ENCODE peak calls at places on chromosomes 1 and 21, in six cellular contexts. E is spleen, G is adrenal gland, M is prostate gland, N is right lobe of liver, U is breast epithelium. D is an unnamed sample.

GRCh38 chr1:107940178-107940577 is 24.8 kb downstream of the VAV3 start:
- DNase-seq in M (no peak), U (no peak), E (no peak), N (no peak), G (no peak), D (no peak)

GRCh38 chr1:109928591-109929111 is 18.0 kb downstream of the CSF1 start:
- DNase-seq in M (no peak), U (peak), E (no peak), G (peak), N (peak), D (peak)

GRCh38 chr1:80656628-80657019 is 1144.1 kb upstream of the ADGRL2 start:
- DNase-seq in E (no peak), N (no peak), G (no peak), U (no peak), M (no peak), D (no peak)

GRCh38 chr1:184037849-184038591 is 492 bp upstream of the COLGALT2 start:
- DNase-seq in G (no peak), M (no peak), N (no peak), U (no peak), E (no peak), D (no peak)

GRCh38 chr1:149936076-149936991 is at the start of gene MTMR11:
- DNase-seq in N (no peak), E (no peak), G (no peak), M (peak), U (peak), D (peak)

GRCh38 chr1:160419150-160419837 is 18.9 kb downstream of the VANGL2 start:
- DNase-seq in E (no peak), N (no peak), U (no peak), G (no peak), M (no peak), D (no peak)

GRCh38 chr1:111140680-111140967 is 601 bp downstream of the CEPT1 start:
- DNase-seq in M (peak), G (peak), E (no peak), N (peak), U (no peak), D (no peak)

GRCh38 chr1:234988536-234988935 is 140.1 kb downstream of the TOMM20 start:
- DNase-seq in M (no peak), E (no peak), N (no peak), G (no peak), U (no peak), D (peak)

GRCh38 chr1:228814091-228814610 is 78.9 kb downstream of the RHOU start:
- DNase-seq in M (no peak), E (no peak), N (no peak), U (no peak), G (no peak), D (no peak)

GRCh38 chr1:112882271-112882744 is 73.7 kb downstream of the SLC16A1 start:
- DNase-seq in U (no peak), N (no peak), G (no peak), M (no peak), E (no peak), D (no peak)

GRCh38 chr21:43911015-43911934 is 46.3 kb downstream of the AGPAT3 start:
- DNase-seq in G (no peak), N (peak), U (no peak), M (no peak), E (no peak), D (peak)

GRCh38 chr1:240091614-240092300 is at the start of gene FMN2:
- DNase-seq in E (no peak), M (no peak), G (no peak), U (no peak), N (no peak), D (peak)

DNA sequence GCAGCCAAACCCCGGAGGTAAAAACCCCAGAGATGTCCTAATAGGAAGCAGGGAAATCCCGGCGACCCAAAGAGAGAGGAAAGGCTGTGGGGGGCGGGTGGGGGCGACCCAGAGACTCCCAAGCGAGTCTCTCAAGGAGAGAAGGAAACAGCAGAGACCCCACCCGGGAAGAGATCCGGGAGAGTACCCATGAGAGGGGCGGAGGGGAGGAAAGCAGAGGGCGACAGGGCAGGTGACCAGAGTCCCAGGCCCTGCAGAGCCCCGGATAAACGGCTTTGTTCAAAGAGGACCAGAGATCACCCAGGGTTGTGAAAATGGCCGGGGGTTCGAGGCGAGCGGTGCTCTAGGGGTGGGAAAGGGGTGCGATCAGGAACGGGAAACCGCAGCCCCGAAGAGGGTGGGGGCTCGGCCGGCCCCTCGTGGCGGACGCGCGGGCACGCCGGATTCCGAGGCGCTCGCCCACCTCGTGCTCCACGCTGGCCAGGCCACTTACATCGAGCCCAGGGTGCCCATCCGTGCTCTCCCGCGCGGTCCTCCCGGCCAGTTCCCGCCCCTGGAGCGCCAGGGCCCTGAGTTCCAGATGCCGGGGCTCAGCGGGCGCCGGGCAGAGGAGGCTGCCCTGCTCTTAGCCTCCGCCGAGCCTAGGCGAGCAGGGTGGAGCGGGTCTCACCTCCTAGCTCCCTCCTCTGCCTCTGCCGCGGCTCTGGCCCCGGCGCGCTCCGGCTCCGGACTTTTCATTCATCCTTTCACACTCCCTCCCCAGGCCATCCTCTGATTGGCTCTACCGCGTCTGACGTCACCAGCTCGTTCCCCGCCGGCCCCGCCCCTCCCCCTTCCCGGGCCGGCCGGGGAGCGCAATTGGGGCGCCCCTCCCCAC is 52.3 kb downstream of the RHBG start:
- DNase-seq in E (peak), N (peak), G (peak), M (peak), U (peak), D (peak)
- TF ChIP-seq POLR2A in E (no peak), N (no peak), G (peak), M (no peak), U (no peak), D (no peak)

GRCh38 chr21:38095220-38095619 is 161.6 kb upstream of the KCNJ15 start:
- DNase-seq in E (no peak), M (no peak), N (no peak), U (no peak), G (no peak), D (no peak)
- TF ChIP-seq POLR2A in E (no peak), M (no peak), N (no peak), U (no peak), G (no peak), D (no peak)

DNA sequence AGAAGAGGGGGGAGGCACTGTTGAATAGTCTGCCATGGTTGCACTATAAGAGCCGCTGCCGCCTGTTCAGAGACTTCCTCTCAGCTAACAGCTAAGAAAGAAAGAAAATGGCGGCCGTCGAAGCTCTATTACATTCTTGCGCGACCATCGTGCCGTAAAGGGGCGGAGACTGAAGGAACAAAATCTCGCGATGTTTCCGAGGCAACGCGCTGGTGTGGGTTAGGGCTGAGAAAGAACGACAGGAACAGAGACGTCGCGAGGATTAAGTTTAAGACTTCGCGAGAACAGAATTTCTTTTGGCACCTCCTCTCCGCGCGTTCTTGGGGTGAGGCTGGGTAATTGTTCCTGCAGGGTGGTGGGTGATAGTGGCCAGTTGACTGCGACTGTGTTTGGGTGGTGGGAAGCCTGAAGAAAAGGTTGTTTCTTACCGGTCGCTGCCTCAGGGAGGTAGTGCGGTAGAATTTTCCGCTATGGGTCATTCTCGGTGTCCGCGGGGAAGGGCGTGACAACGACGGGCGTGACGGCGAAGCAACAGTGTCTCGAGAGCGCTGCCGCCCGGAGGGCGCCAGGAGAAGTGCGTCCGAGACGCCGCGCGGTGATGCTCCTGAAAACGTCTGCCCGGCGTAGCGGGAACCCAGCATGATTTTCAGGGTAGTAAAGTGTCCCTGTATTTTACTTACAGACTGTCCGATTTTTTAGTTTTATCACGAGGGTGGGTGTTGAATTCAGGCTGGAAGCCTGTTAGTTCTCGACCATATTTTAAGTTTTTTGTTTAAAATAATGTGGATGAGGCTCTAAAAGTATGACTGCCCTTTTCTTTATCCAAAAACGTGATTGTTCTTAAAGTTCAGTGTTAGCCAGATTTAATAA is at the start of gene FUBP1:
- DNase-seq in U (peak), M (peak), E (peak), N (peak), G (peak), D (peak)
- TF ChIP-seq POLR2A in U (peak), M (peak), E (peak), N (peak), G (peak), D (peak)

GRCh38 chr1:241640149-241640866 is at the start of the genes CHML and OPN3:
- DNase-seq in E (peak), G (peak), M (peak), U (peak), N (peak), D (peak)
- TF ChIP-seq POLR2A in E (no peak), G (peak), M (peak), U (no peak), N (peak), D (no peak)

GRCh38 chr1:24901791-24902470 is 28.1 kb downstream of the RUNX3 start:
- DNase-seq in M (no peak), N (peak), U (peak), G (no peak), E (no peak), D (no peak)

GRCh38 chr1:24903560-24903954 is 26.5 kb downstream of the RUNX3 start:
- DNase-seq in G (peak), M (no peak), E (peak), U (no peak), N (peak), D (no peak)

GRCh38 chr1:24903955-24904730 is 25.9 kb downstream of the RUNX3 start:
- DNase-seq in N (peak), M (no peak), G (peak), U (no peak), E (peak), D (peak)

GRCh38 chr1:24902471-24902891 is 27.6 kb downstream of the RUNX3 start:
- DNase-seq in U (peak), E (no peak), M (no peak), G (no peak), N (peak), D (no peak)

GRCh38 chr1:24903011-24903461 is 27.0 kb downstream of the RUNX3 start:
- DNase-seq in N (peak), U (no peak), M (no peak), E (peak), G (peak), D (no peak)
- TF ChIP-seq POLR2A in N (no peak), U (no peak), M (no peak), E (no peak), G (no peak), D (no peak)

DNA sequence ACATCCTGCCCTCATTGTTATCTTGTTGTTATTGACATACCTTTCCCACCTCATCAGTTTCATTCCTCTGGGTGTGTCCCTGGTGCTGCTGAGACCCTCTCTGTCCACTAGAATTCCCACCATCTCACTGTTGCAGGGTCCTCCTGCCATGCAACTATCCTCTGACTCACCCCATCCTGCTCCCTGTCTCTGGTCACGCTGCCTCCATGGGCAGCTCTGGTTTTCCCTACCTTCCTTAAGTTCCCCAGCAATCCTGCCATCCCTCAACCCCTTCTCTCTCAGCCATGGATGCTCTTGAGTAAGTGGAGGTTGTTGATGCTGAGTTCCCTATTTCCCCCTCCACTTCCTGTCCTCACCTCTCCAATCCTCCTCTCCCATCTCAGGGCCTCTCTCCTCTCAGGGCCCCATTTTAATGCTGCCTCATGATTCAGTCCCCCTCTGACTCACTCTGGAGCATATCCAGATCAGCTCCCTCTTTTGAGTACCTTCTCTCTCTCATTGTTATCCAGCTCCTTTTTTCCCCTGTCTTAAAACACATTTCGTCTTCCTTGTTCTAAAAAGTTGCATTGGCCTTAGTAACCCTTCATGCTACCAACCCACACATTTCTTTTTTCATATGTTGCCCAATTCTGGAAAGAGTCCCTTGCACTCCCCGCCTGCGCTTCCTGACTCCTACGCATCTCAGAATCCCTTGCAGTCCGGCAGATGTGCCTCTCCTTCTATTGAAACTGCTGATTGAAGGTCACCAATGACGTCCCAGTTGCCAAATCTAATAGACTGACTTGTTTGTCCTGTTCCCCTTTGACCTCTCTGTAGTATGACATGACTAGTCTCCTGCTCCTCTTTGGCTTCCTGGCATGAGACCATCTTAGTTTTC is 92.0 kb downstream of the CNIH3 start:
- DNase-seq in M (no peak), E (no peak), G (peak), U (no peak), N (peak), D (no peak)
- TF ChIP-seq POLR2A in M (no peak), E (no peak), G (no peak), U (no peak), N (no peak), D (no peak)

DNA sequence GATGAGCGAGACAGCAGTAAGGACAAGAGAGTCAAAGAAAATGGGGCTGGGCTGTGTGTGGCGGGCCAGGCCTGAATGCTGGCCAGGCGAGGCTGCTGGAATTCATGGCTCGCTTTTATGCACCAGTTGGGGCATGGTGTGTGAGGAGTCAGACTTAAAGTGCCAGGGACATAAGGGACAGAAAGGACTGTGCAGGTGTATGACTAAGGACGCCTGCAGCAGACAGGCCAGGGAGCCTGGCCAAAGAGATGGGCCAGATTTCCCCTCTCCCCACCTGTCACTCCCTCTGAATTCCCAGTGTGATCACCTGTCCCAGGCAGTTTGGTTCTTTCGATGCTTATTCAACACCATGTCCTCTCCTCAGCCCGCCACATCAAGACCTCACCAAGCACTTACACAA is 16.9 kb upstream of the SMIM12 start:
- DNase-seq in G (no peak), E (no peak), M (no peak), U (no peak), N (no peak), D (no peak)
- TF ChIP-seq POLR2A in G (no peak), E (no peak), M (no peak), U (no peak), N (no peak), D (no peak)

GRCh38 chr1:92485374-92486250 is 1.1 kb downstream of the GFI1 start:
- DNase-seq in E (peak), U (no peak), G (peak), N (peak), M (no peak), D (no peak)

GRCh38 chr1:92486251-92487077 is at the start of gene GFI1:
- DNase-seq in M (no peak), U (no peak), N (peak), E (peak), G (peak), D (no peak)

GRCh38 chr1:92484171-92484471 is 2.6 kb downstream of the GFI1 start:
- DNase-seq in M (no peak), N (no peak), G (no peak), E (peak), U (no peak), D (no peak)

GRCh38 chr1:92483442-92484170 is 3.1 kb downstream of the GFI1 start:
- DNase-seq in G (no peak), U (no peak), M (no peak), E (peak), N (no peak), D (no peak)

GRCh38 chr1:92484472-92485373 is 2.0 kb downstream of the GFI1 start:
- DNase-seq in U (no peak), M (no peak), N (peak), E (peak), G (peak), D (no peak)
- TF ChIP-seq POLR2A in U (no peak), M (no peak), N (no peak), E (no peak), G (no peak), D (no peak)

GRCh38 chr21:46340998-46341397 is 17.0 kb downstream of the PCNT start:
- DNase-seq in G (no peak), M (no peak), N (no peak), U (no peak), E (no peak), D (no peak)
- TF ChIP-seq POLR2A in G (no peak), M (no peak), N (no peak), U (no peak), E (no peak), D (no peak)